ENCODE peak calls at places on chromosomes 11 and 22, in four cellular contexts. H is stomach, V is right lobe of liver, S is IMR-90. E is an unnamed sample.

GRCh38 chr11:94604496-94604895 is 37.3 kb downstream of the PIWIL4 start:
- DNase-seq in H (no peak), V (no peak), S (peak; percentile 18), E (no peak)

GRCh38 chr22:49331878-49332277 is 495.8 kb downstream of the BRD1 start:
- DNase-seq in H (peak; percentile 20), V (no peak), S (no peak), E (no peak)

GRCh38 chr22:48192920-48193319 is 1430.5 kb downstream of the TBC1D22A start:
- DNase-seq in H (no peak), V (no peak), S (no peak), E (no peak)

GRCh38 chr11:134398079-134398444 is 14.0 kb downstream of the B3GAT1 start:
- DNase-seq in H (peak; percentile 83), V (peak; percentile 65), S (no peak), E (no peak)

GRCh38 chr11:112266410-112266778 is 5.7 kb upstream of the PLET1 start:
- DNase-seq in H (no peak), V (peak; percentile 30), S (no peak), E (no peak)

GRCh38 chr22:20450551-20450906 is 12.9 kb upstream of the SCARF2 start:
- DNase-seq in H (no peak), V (no peak), S (no peak), E (no peak)

GRCh38 chr22:48438791-48439559 is 1388.7 kb downstream of the BRD1 start:
- DNase-seq in H (no peak), V (peak; percentile 3), S (no peak), E (no peak)

GRCh38 chr11:94405062-94405461 is 3.8 kb upstream of the GPR83 start:
- DNase-seq in H (no peak), V (no peak), S (no peak), E (no peak)

GRCh38 chr22:27637604-27638003 is 164.0 kb downstream of the MN1 start:
- DNase-seq in H (no peak), V (no peak), S (peak; percentile 28), E (no peak)

GRCh38 chr11:58905716-58906547 is 33.4 kb upstream of the GLYATL1 start:
- DNase-seq in H (peak; percentile 50), V (peak; percentile 55), S (peak; percentile 91), E (no peak)

GRCh38 chr11:125082611-125083311 is 19.7 kb downstream of the SLC37A2 start:
- DNase-seq in H (no peak), V (no peak), S (peak; percentile 88), E (no peak)

GRCh38 chr22:38240734-38241252 is 32.0 kb downstream of the TMEM184B start:
- DNase-seq in H (peak; percentile 71), V (no peak), S (peak; percentile 91), E (no peak)

GRCh38 chr11:25758145-25758661 is 573.7 kb upstream of the ANO3 start:
- DNase-seq in H (no peak), V (no peak), S (no peak), E (no peak)

GRCh38 chr11:70825893-70826540 is 426.4 kb downstream of the SHANK2 start:
- DNase-seq in H (no peak), V (no peak), S (no peak), E (no peak)

GRCh38 chr11:114621072-114621471 is 25.5 kb upstream of the NXPE4 start:
- DNase-seq in H (no peak), V (no peak), S (no peak), E (no peak)

GRCh38 chr11:74460481-74461154 is 6.7 kb downstream of the KCNE3 start:
- DNase-seq in H (no peak), V (no peak), S (peak; percentile 51), E (no peak)

GRCh38 chr22:23163665-23164064 is 16.6 kb upstream of the BCR start:
- DNase-seq in H (no peak), V (peak; percentile 69), S (no peak), E (no peak)

GRCh38 chr22:31425331-31426050 is 26.1 kb downstream of the DRG1 start:
- DNase-seq in H (no peak), V (no peak), S (peak; percentile 12), E (no peak)

GRCh38 chr11:44623716-44624491 is 58.4 kb downstream of the CD82 start:
- DNase-seq in H (peak; percentile 24), V (no peak), S (peak; percentile 43), E (no peak)

GRCh38 chr22:37991738-37992442 is 7.5 kb upstream of the SOX10 start:
- DNase-seq in H (no peak), V (no peak), S (peak; percentile 15), E (no peak)

GRCh38 chr22:50022171-50022819 is 9.7 kb upstream of the IL17REL start:
- DNase-seq in H (no peak), V (no peak), S (no peak), E (no peak)

GRCh38 chr22:34390400-34390799 is 470.1 kb upstream of the LARGE1 start:
- DNase-seq in H (no peak), V (no peak), S (no peak), E (no peak)

GRCh38 chr11:60845338-60845737 is 3.4 kb downstream of the CCDC86 start:
- DNase-seq in H (no peak), V (no peak), S (no peak), E (no peak)
- H3K4me3 ChIP-seq in H (no peak overlapping the region), V (no peak overlapping the region), S (no peak overlapping the region), E (peak overlapping the region; percentile 92)

GRCh38 chr11:65111159-65111536 is 524 bp upstream of the TM7SF2 start:
- DNase-seq in H (no peak), V (no peak), S (no peak), E (no peak)
- H3K4me3 ChIP-seq in H (peak overlapping the region; percentile 57), V (peak overlapping the region; percentile 62), S (no peak overlapping the region), E (peak overlapping the region; percentile 3)

GRCh38 chr11:117877120-117877784 is 794 bp upstream of the FXYD6 start:
- DNase-seq in H (no peak), V (no peak), S (no peak), E (no peak)
- H3K4me3 ChIP-seq in H (peak overlapping the region; percentile 60), V (peak overlapping the region; percentile 48), S (no peak overlapping the region), E (no peak overlapping the region)

GRCh38 chr11:131253142-131253884 is 117.1 kb upstream of the NTM start:
- DNase-seq in H (no peak), V (no peak), S (no peak), E (no peak)
- H3K4me3 ChIP-seq in H (no peak overlapping the region), V (no peak overlapping the region), S (no peak overlapping the region), E (no peak overlapping the region)

GRCh38 chr22:35882226-35883027 is 146.2 kb downstream of the RBFOX2 start:
- DNase-seq in H (no peak), V (no peak), S (peak; percentile 41), E (peak; percentile 49)
- H3K4me3 ChIP-seq in H (no peak overlapping the region), V (no peak overlapping the region), S (no peak overlapping the region), E (peak overlapping the region; percentile 19)